ENCODE peak calls at places on chromosomes 16 and 17, in ten cellular contexts. One of them, this sample, is unnamed.

GRCh38 chr17:48330386-48330785 is 99.6 kb downstream of the SKAP1 start:
- DNase-seq in CD4-positive, alpha-beta T cell: no peak
- DNase-seq in mesenchymal stem cell: peak
- DNase-seq in effector memory CD8-positive, alpha-beta T cell: no peak
- DNase-seq in stimulated activated CD4-positive, alpha-beta T cell treated with anti-CD3 and anti-CD28 coated beads, TNF-alpha, amount 100 ng/mL, for 1 hour: no peak
- DNase-seq in kidney tubule cell: no peak
- DNase-seq in non-pigmented ciliary epithelial cell: no peak
- DNase-seq in NCI-H1694: no peak
- DNase-seq in EL: no peak
- DNase-seq in tibial nerve: no peak
- DNase-seq in this sample: no peak

GRCh38 chr16:30430428-30430970 is 669 bp upstream of the DCTPP1 start:
- DNase-seq in NCI-H1694: no peak
- DNase-seq in effector memory CD8-positive, alpha-beta T cell: peak
- DNase-seq in EL: no peak
- DNase-seq in tibial nerve: no peak
- DNase-seq in mesenchymal stem cell: no peak
- DNase-seq in stimulated activated CD4-positive, alpha-beta T cell treated with anti-CD3 and anti-CD28 coated beads, TNF-alpha, amount 100 ng/mL, for 1 hour: no peak
- DNase-seq in non-pigmented ciliary epithelial cell: no peak
- DNase-seq in kidney tubule cell: no peak
- DNase-seq in CD4-positive, alpha-beta T cell: no peak
- DNase-seq in this sample: no peak

GRCh38 chr16:20002936-20003335 is 70.8 kb downstream of the GPR139 start:
- DNase-seq in mesenchymal stem cell: no peak
- DNase-seq in NCI-H1694: no peak
- DNase-seq in tibial nerve: no peak
- DNase-seq in kidney tubule cell: no peak
- DNase-seq in non-pigmented ciliary epithelial cell: no peak
- DNase-seq in CD4-positive, alpha-beta T cell: no peak
- DNase-seq in effector memory CD8-positive, alpha-beta T cell: no peak
- DNase-seq in EL: no peak
- DNase-seq in stimulated activated CD4-positive, alpha-beta T cell treated with anti-CD3 and anti-CD28 coated beads, TNF-alpha, amount 100 ng/mL, for 1 hour: no peak
- DNase-seq in this sample: no peak

GRCh38 chr16:68717684-68718083 is 19.4 kb upstream of the CDH1 start:
- DNase-seq in effector memory CD8-positive, alpha-beta T cell: no peak
- DNase-seq in kidney tubule cell: no peak
- DNase-seq in CD4-positive, alpha-beta T cell: no peak
- DNase-seq in mesenchymal stem cell: no peak
- DNase-seq in stimulated activated CD4-positive, alpha-beta T cell treated with anti-CD3 and anti-CD28 coated beads, TNF-alpha, amount 100 ng/mL, for 1 hour: no peak
- DNase-seq in EL: no peak
- DNase-seq in non-pigmented ciliary epithelial cell: no peak
- DNase-seq in NCI-H1694: no peak
- DNase-seq in tibial nerve: no peak
- DNase-seq in this sample: no peak

GRCh38 chr17:83190601-83191387 is 111.4 kb downstream of the METRNL start:
- DNase-seq in mesenchymal stem cell: no peak
- DNase-seq in tibial nerve: no peak
- DNase-seq in EL: no peak
- DNase-seq in non-pigmented ciliary epithelial cell: no peak
- DNase-seq in CD4-positive, alpha-beta T cell: no peak
- DNase-seq in stimulated activated CD4-positive, alpha-beta T cell treated with anti-CD3 and anti-CD28 coated beads, TNF-alpha, amount 100 ng/mL, for 1 hour: no peak
- DNase-seq in effector memory CD8-positive, alpha-beta T cell: no peak
- DNase-seq in kidney tubule cell: no peak
- DNase-seq in NCI-H1694: no peak
- DNase-seq in this sample: no peak

GRCh38 chr17:4944163-4944553 is 4.1 kb downstream of the RNF167 start:
- DNase-seq in non-pigmented ciliary epithelial cell: no peak
- DNase-seq in tibial nerve: no peak
- DNase-seq in mesenchymal stem cell: no peak
- DNase-seq in kidney tubule cell: no peak
- DNase-seq in stimulated activated CD4-positive, alpha-beta T cell treated with anti-CD3 and anti-CD28 coated beads, TNF-alpha, amount 100 ng/mL, for 1 hour: no peak
- DNase-seq in NCI-H1694: no peak
- DNase-seq in CD4-positive, alpha-beta T cell: no peak
- DNase-seq in effector memory CD8-positive, alpha-beta T cell: peak
- DNase-seq in EL: no peak
- DNase-seq in this sample: no peak

GRCh38 chr17:35291802-35292201 is 48.9 kb downstream of the SLFN5 start:
- DNase-seq in stimulated activated CD4-positive, alpha-beta T cell treated with anti-CD3 and anti-CD28 coated beads, TNF-alpha, amount 100 ng/mL, for 1 hour: no peak
- DNase-seq in mesenchymal stem cell: no peak
- DNase-seq in CD4-positive, alpha-beta T cell: no peak
- DNase-seq in NCI-H1694: no peak
- DNase-seq in effector memory CD8-positive, alpha-beta T cell: no peak
- DNase-seq in kidney tubule cell: no peak
- DNase-seq in non-pigmented ciliary epithelial cell: peak
- DNase-seq in EL: peak
- DNase-seq in tibial nerve: no peak
- DNase-seq in this sample: no peak

GRCh38 chr17:63531022-63531965 is 8.1 kb downstream of the KCNH6 start:
- DNase-seq in non-pigmented ciliary epithelial cell: no peak
- DNase-seq in mesenchymal stem cell: no peak
- DNase-seq in effector memory CD8-positive, alpha-beta T cell: no peak
- DNase-seq in EL: peak
- DNase-seq in tibial nerve: no peak
- DNase-seq in stimulated activated CD4-positive, alpha-beta T cell treated with anti-CD3 and anti-CD28 coated beads, TNF-alpha, amount 100 ng/mL, for 1 hour: no peak
- DNase-seq in NCI-H1694: no peak
- DNase-seq in CD4-positive, alpha-beta T cell: no peak
- DNase-seq in kidney tubule cell: no peak
- DNase-seq in this sample: no peak

GRCh38 chr17:38751144-38751802 is 1.3 kb upstream of the PSMB3 start:
- DNase-seq in kidney tubule cell: no peak
- DNase-seq in stimulated activated CD4-positive, alpha-beta T cell treated with anti-CD3 and anti-CD28 coated beads, TNF-alpha, amount 100 ng/mL, for 1 hour: no peak
- DNase-seq in effector memory CD8-positive, alpha-beta T cell: no peak
- DNase-seq in CD4-positive, alpha-beta T cell: no peak
- DNase-seq in mesenchymal stem cell: no peak
- DNase-seq in NCI-H1694: no peak
- DNase-seq in EL: peak
- DNase-seq in non-pigmented ciliary epithelial cell: no peak
- DNase-seq in tibial nerve: no peak
- DNase-seq in this sample: no peak

GRCh38 chr16:12573730-12574383 is 229.8 kb downstream of the CPPED1 start:
- DNase-seq in stimulated activated CD4-positive, alpha-beta T cell treated with anti-CD3 and anti-CD28 coated beads, TNF-alpha, amount 100 ng/mL, for 1 hour: no peak
- DNase-seq in NCI-H1694: no peak
- DNase-seq in kidney tubule cell: peak
- DNase-seq in mesenchymal stem cell: peak
- DNase-seq in EL: peak
- DNase-seq in CD4-positive, alpha-beta T cell: peak
- DNase-seq in tibial nerve: no peak
- DNase-seq in non-pigmented ciliary epithelial cell: no peak
- DNase-seq in effector memory CD8-positive, alpha-beta T cell: peak
- DNase-seq in this sample: peak